ENCODE peak calls at places on chromosomes 7 and 10, in five cellular contexts. One of them, this sample, is unnamed.

GRCh38 chr10:129075936-129076335 is 391.1 kb upstream of the MGMT start:
- DNase-seq in neuronal stem cell: no peak
- DNase-seq in H1: peak
- DNase-seq in mesenchymal stem cell: no peak
- DNase-seq in H9: no peak
- DNase-seq in this sample: no peak

GRCh38 chr10:110634527-110635209 is 9.5 kb upstream of the RBM20 start:
- DNase-seq in neuronal stem cell: no peak
- DNase-seq in H1: no peak
- DNase-seq in mesenchymal stem cell: no peak
- DNase-seq in H9: no peak
- DNase-seq in this sample: no peak

GRCh38 chr10:18860591-18861205 is 187.9 kb upstream of the MALRD1 start:
- DNase-seq in neuronal stem cell: peak
- DNase-seq in H1: no peak
- DNase-seq in mesenchymal stem cell: no peak
- DNase-seq in H9: no peak
- DNase-seq in this sample: no peak

GRCh38 chr10:132591166-132591971 is 53.8 kb downstream of the INPP5A start:
- DNase-seq in neuronal stem cell: no peak
- DNase-seq in H1: no peak
- DNase-seq in mesenchymal stem cell: peak
- DNase-seq in H9: peak
- DNase-seq in this sample: no peak

GRCh38 chr7:7323352-7323751 is 141.0 kb downstream of the C1GALT1 start:
- DNase-seq in neuronal stem cell: no peak
- DNase-seq in H1: no peak
- DNase-seq in mesenchymal stem cell: peak
- DNase-seq in H9: no peak
- DNase-seq in this sample: no peak

GRCh38 chr10:128386231-128386630 is 260.0 kb upstream of the MKI67 start:
- DNase-seq in neuronal stem cell: no peak
- DNase-seq in H1: no peak
- DNase-seq in mesenchymal stem cell: no peak
- DNase-seq in H9: no peak
- DNase-seq in this sample: no peak

GRCh38 chr7:45292481-45292880 is 134.9 kb downstream of the RAMP3 start:
- DNase-seq in neuronal stem cell: no peak
- DNase-seq in H1: no peak
- DNase-seq in mesenchymal stem cell: no peak
- DNase-seq in H9: no peak
- DNase-seq in this sample: no peak

GRCh38 chr7:598899-599298 is 79.3 kb upstream of the PDGFA start:
- DNase-seq in neuronal stem cell: no peak
- DNase-seq in H1: no peak
- DNase-seq in mesenchymal stem cell: no peak
- DNase-seq in H9: no peak
- DNase-seq in this sample: no peak

GRCh38 chr7:74069790-74070618 is 13.6 kb upstream of the LIMK1 start:
- DNase-seq in neuronal stem cell: no peak
- DNase-seq in H1: no peak
- DNase-seq in mesenchymal stem cell: no peak
- DNase-seq in H9: no peak
- DNase-seq in this sample: no peak

GRCh38 chr10:15232279-15232678 is 63.8 kb upstream of the NMT2 start:
- DNase-seq in neuronal stem cell: no peak
- DNase-seq in H1: no peak
- DNase-seq in mesenchymal stem cell: no peak
- DNase-seq in H9: no peak
- DNase-seq in this sample: no peak

GRCh38 chr10:7756360-7756992 is 31.3 kb downstream of the KIN start:
- DNase-seq in neuronal stem cell: no peak
- DNase-seq in H1: no peak
- DNase-seq in mesenchymal stem cell: peak
- DNase-seq in H9: peak
- DNase-seq in this sample: peak

GRCh38 chr7:105876964-105877601 is 684 bp upstream of the ATXN7L1 start:
- DNase-seq in neuronal stem cell: peak
- DNase-seq in H1: peak
- DNase-seq in mesenchymal stem cell: peak
- DNase-seq in H9: peak
- DNase-seq in this sample: peak

GRCh38 chr10:116892873-116893685 is 43.8 kb downstream of the ENO4 start:
- DNase-seq in neuronal stem cell: no peak
- DNase-seq in H1: no peak
- DNase-seq in mesenchymal stem cell: peak
- DNase-seq in H9: no peak
- DNase-seq in this sample: no peak

GRCh38 chr7:3463696-3464095 is 162.6 kb downstream of the SDK1 start:
- DNase-seq in neuronal stem cell: no peak
- DNase-seq in H1: no peak
- DNase-seq in mesenchymal stem cell: no peak
- DNase-seq in H9: no peak
- DNase-seq in this sample: no peak

GRCh38 chr7:36153571-36154097 is 580 bp downstream of the EEPD1 start:
- DNase-seq in neuronal stem cell: peak
- DNase-seq in H1: peak
- DNase-seq in mesenchymal stem cell: no peak
- DNase-seq in H9: no peak
- DNase-seq in this sample: no peak

GRCh38 chr7:108464743-108465142 is 8.5 kb upstream of the NRCAM start:
- DNase-seq in neuronal stem cell: no peak
- DNase-seq in H1: no peak
- DNase-seq in mesenchymal stem cell: no peak
- DNase-seq in H9: no peak
- DNase-seq in this sample: peak

GRCh38 chr7:37379546-37379945 is 69.1 kb downstream of the ELMO1 start:
- DNase-seq in neuronal stem cell: no peak
- DNase-seq in H1: no peak
- DNase-seq in mesenchymal stem cell: no peak
- DNase-seq in H9: no peak
- DNase-seq in this sample: no peak

GRCh38 chr10:50554995-50555568 is 68.7 kb downstream of the SGMS1 start:
- DNase-seq in neuronal stem cell: no peak
- DNase-seq in H1: no peak
- DNase-seq in mesenchymal stem cell: no peak
- DNase-seq in H9: peak
- DNase-seq in this sample: no peak
- H4K91ac ChIP-seq in neuronal stem cell: no peak
- H4K91ac ChIP-seq in H1: no peak
- H4K91ac ChIP-seq in mesenchymal stem cell: no peak
- H4K91ac ChIP-seq in H9: no peak
- H4K91ac ChIP-seq in this sample: no peak

DNA sequence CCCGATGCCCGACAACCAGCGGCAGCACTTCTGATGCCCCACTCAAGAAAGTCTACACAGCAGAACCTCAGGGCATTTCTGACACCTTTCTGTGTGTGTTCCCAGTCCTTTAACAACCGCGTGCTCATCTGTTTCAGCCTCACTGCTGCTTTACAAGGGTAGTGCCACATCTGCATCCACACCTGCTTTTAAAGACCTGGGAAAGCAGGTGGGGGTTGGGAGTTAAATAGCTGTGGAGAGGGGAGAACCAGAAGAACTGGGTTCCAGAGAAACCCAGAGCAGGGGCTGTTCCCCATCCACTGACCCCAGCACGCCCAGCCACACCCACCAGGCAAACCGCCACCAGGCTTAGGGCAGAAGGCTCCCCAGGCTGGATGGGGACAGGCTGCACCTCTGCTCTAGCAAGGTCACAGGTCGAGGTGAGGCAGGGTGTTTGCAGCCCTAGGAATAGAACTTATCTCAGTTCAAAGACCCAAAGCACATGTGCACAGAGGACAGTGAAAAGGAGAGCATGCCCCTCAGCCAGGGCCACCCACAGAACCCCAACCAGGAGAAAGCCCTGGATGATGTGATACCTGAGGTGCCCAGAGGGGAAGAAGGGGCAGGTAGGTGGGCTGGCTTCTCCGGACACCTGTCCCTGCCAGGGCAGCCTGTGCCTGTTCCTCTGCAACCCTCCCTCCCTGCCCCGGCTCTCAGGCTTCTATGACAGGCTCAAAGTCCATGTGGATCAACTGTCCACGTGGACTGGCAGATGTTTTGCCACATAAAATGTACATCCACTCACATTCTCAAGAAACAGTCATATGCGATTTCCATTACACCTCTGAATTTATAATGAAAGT is 51.3 kb downstream of the COBL start:
- DNase-seq in neuronal stem cell: no peak
- DNase-seq in H1: peak
- DNase-seq in mesenchymal stem cell: no peak
- DNase-seq in H9: no peak
- DNase-seq in this sample: no peak
- H2BK12ac ChIP-seq in neuronal stem cell: no peak
- H2BK12ac ChIP-seq in H1: no peak
- H2BK12ac ChIP-seq in mesenchymal stem cell: no peak
- H2BK12ac ChIP-seq in H9: no peak
- H2BK12ac ChIP-seq in this sample: no peak

GRCh38 chr10:4685904-4686643 is 139.9 kb upstream of the AKR1E2 start:
- DNase-seq in neuronal stem cell: no peak
- DNase-seq in H1: no peak
- DNase-seq in mesenchymal stem cell: peak
- DNase-seq in H9: no peak
- DNase-seq in this sample: no peak
- H4K91ac ChIP-seq in neuronal stem cell: no peak
- H4K91ac ChIP-seq in H1: no peak
- H4K91ac ChIP-seq in mesenchymal stem cell: no peak
- H4K91ac ChIP-seq in H9: no peak
- H4K91ac ChIP-seq in this sample: no peak

GRCh38 chr10:5985029-5985428 is 7.7 kb upstream of the IL15RA start:
- DNase-seq in neuronal stem cell: no peak
- DNase-seq in H1: no peak
- DNase-seq in mesenchymal stem cell: no peak
- DNase-seq in H9: no peak
- DNase-seq in this sample: no peak

GRCh38 chr10:5981529-5981928 is 4.2 kb upstream of the IL15RA start:
- DNase-seq in neuronal stem cell: no peak
- DNase-seq in H1: peak
- DNase-seq in mesenchymal stem cell: no peak
- DNase-seq in H9: no peak
- DNase-seq in this sample: no peak

GRCh38 chr10:5987747-5988146 is 10.4 kb upstream of the IL15RA start:
- DNase-seq in neuronal stem cell: no peak
- DNase-seq in H1: no peak
- DNase-seq in mesenchymal stem cell: no peak
- DNase-seq in H9: no peak
- DNase-seq in this sample: no peak

GRCh38 chr10:5988336-5988920 is 11.1 kb upstream of the IL15RA start:
- DNase-seq in neuronal stem cell: no peak
- DNase-seq in H1: no peak
- DNase-seq in mesenchymal stem cell: no peak
- DNase-seq in H9: no peak
- DNase-seq in this sample: no peak

GRCh38 chr10:5983813-5984212 is 6.5 kb upstream of the IL15RA start:
- DNase-seq in neuronal stem cell: no peak
- DNase-seq in H1: peak
- DNase-seq in mesenchymal stem cell: no peak
- DNase-seq in H9: no peak
- DNase-seq in this sample: no peak
- H2BK12ac ChIP-seq in neuronal stem cell: no peak
- H2BK12ac ChIP-seq in H1: no peak
- H2BK12ac ChIP-seq in mesenchymal stem cell: no peak
- H2BK12ac ChIP-seq in H9: no peak
- H2BK12ac ChIP-seq in this sample: no peak